ENCODE peak calls at places on chromosomes 2 and 18, in eight cellular contexts. One of them, this sample, is unnamed.

GRCh38 chr2:148658807-148659722 is 14.5 kb downstream of the EPC2 start:
- DNase-seq in Peyer's patch: no peak
- DNase-seq in A549: no peak
- DNase-seq in AG04449: no peak
- DNase-seq in stomach: no peak
- DNase-seq in brain microvascular endothelial cell: no peak
- DNase-seq in AG09319: no peak
- DNase-seq in astrocyte of the spinal cord: peak; percentile 45
- DNase-seq in this sample: no peak

GRCh38 chr2:240412975-240413812 is 22.3 kb upstream of the GPC1 start:
- DNase-seq in A549: no peak
- DNase-seq in AG04449: no peak
- DNase-seq in astrocyte of the spinal cord: no peak
- DNase-seq in brain microvascular endothelial cell: no peak
- DNase-seq in Peyer's patch: peak; percentile 34
- DNase-seq in AG09319: no peak
- DNase-seq in stomach: peak; percentile 16
- DNase-seq in this sample: peak; percentile 9

GRCh38 chr18:11946756-11947155 is 34.6 kb upstream of the IMPA2 start:
- DNase-seq in brain microvascular endothelial cell: peak; percentile 51
- DNase-seq in AG09319: no peak
- DNase-seq in stomach: no peak
- DNase-seq in AG04449: no peak
- DNase-seq in astrocyte of the spinal cord: peak; percentile 81
- DNase-seq in A549: no peak
- DNase-seq in Peyer's patch: no peak
- DNase-seq in this sample: no peak

GRCh38 chr2:132416080-132416911 is at the start of gene GPR39:
- DNase-seq in astrocyte of the spinal cord: peak; percentile 98
- DNase-seq in A549: peak; percentile 88
- DNase-seq in stomach: peak; percentile 94
- DNase-seq in AG04449: peak; percentile 83
- DNase-seq in Peyer's patch: peak; percentile 92
- DNase-seq in brain microvascular endothelial cell: peak; percentile 97
- DNase-seq in AG09319: peak; percentile 86
- DNase-seq in this sample: no peak

GRCh38 chr2:226184940-226185575 is 614.6 kb downstream of the IRS1 start:
- DNase-seq in AG09319: peak; percentile 18
- DNase-seq in stomach: no peak
- DNase-seq in A549: peak; percentile 5
- DNase-seq in brain microvascular endothelial cell: peak; percentile 31
- DNase-seq in AG04449: no peak
- DNase-seq in Peyer's patch: no peak
- DNase-seq in astrocyte of the spinal cord: peak; percentile 80
- DNase-seq in this sample: no peak

GRCh38 chr18:49862656-49863385 is 49.5 kb upstream of the ACAA2 start:
- DNase-seq in AG09319: no peak
- DNase-seq in brain microvascular endothelial cell: no peak
- DNase-seq in astrocyte of the spinal cord: no peak
- DNase-seq in Peyer's patch: no peak
- DNase-seq in stomach: no peak
- DNase-seq in AG04449: no peak
- DNase-seq in A549: no peak
- DNase-seq in this sample: no peak

GRCh38 chr2:204706939-204707338 is 161.7 kb downstream of the PARD3B start:
- DNase-seq in AG04449: no peak
- DNase-seq in A549: no peak
- DNase-seq in Peyer's patch: no peak
- DNase-seq in astrocyte of the spinal cord: no peak
- DNase-seq in AG09319: no peak
- DNase-seq in stomach: no peak
- DNase-seq in brain microvascular endothelial cell: peak; percentile 15
- DNase-seq in this sample: no peak

GRCh38 chr2:178796079-178796677 is 11.0 kb downstream of the TTN start:
- DNase-seq in AG09319: peak; percentile 22
- DNase-seq in astrocyte of the spinal cord: peak; percentile 74
- DNase-seq in brain microvascular endothelial cell: no peak
- DNase-seq in stomach: no peak
- DNase-seq in Peyer's patch: no peak
- DNase-seq in A549: peak; percentile 10
- DNase-seq in AG04449: peak; percentile 5
- DNase-seq in this sample: no peak

GRCh38 chr18:49874238-49874637 is 60.9 kb upstream of the ACAA2 start:
- DNase-seq in astrocyte of the spinal cord: no peak
- DNase-seq in stomach: no peak
- DNase-seq in Peyer's patch: no peak
- DNase-seq in AG04449: no peak
- DNase-seq in A549: no peak
- DNase-seq in brain microvascular endothelial cell: no peak
- DNase-seq in AG09319: no peak
- DNase-seq in this sample: no peak

GRCh38 chr2:230814616-230815015 is 50.1 kb upstream of the ITM2C start:
- DNase-seq in AG09319: no peak
- DNase-seq in stomach: no peak
- DNase-seq in Peyer's patch: no peak
- DNase-seq in A549: peak; percentile 45
- DNase-seq in astrocyte of the spinal cord: peak; percentile 38
- DNase-seq in AG04449: no peak
- DNase-seq in brain microvascular endothelial cell: peak; percentile 25
- DNase-seq in this sample: no peak

DNA sequence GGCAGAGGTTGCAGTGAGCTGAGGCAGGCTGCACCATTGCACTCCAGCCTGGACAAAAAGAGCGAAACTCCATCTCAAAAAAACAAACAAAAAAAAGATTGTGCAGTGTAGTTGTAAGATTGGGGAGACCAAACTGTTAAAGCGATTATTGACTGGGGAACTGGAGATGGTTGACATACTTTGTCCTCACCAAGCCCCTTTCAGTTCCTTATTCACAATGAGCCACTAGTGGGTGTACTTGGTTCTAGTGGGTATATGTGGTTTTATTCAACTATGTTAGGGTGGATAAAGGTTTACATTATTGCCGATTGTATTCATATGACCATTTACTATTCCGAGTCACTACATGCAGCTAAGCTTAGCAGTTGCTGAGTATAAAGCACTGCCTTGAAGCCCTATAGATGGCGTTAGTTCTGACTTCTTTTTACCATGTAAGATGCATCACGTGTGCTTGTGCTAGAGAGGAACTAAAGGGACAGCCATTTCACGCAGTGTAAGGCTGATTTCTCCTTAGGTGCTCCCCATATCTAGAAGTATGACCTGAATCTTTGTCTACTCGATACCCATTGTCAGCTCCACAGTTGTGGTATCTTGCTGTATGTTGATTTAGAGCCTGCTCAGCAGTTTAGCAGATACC is 12.1 kb downstream of the EIF4E2 start:
- DNase-seq in A549: no peak
- DNase-seq in AG09319: no peak
- DNase-seq in stomach: no peak
- DNase-seq in AG04449: no peak
- DNase-seq in brain microvascular endothelial cell: no peak
- DNase-seq in Peyer's patch: no peak
- DNase-seq in astrocyte of the spinal cord: no peak
- DNase-seq in this sample: no peak
- TF ChIP-seq CTCF in A549: peak; percentile 10
- TF ChIP-seq CTCF in AG09319: no peak
- TF ChIP-seq CTCF in stomach: no peak
- TF ChIP-seq CTCF in AG04449: no peak
- TF ChIP-seq CTCF in brain microvascular endothelial cell: no peak
- TF ChIP-seq CTCF in Peyer's patch: no peak
- TF ChIP-seq CTCF in astrocyte of the spinal cord: no peak
- TF ChIP-seq CTCF in this sample: no peak

GRCh38 chr18:47399475-47399874 is 148.0 kb upstream of the SKOR2 start:
- DNase-seq in AG04449: no peak
- DNase-seq in astrocyte of the spinal cord: no peak
- DNase-seq in stomach: no peak
- DNase-seq in brain microvascular endothelial cell: no peak
- DNase-seq in A549: no peak
- DNase-seq in AG09319: no peak
- DNase-seq in Peyer's patch: no peak
- DNase-seq in this sample: no peak

GRCh38 chr18:47397671-47398319 is 146.3 kb upstream of the SKOR2 start:
- DNase-seq in brain microvascular endothelial cell: no peak
- DNase-seq in Peyer's patch: peak; percentile 47
- DNase-seq in AG09319: no peak
- DNase-seq in astrocyte of the spinal cord: no peak
- DNase-seq in stomach: no peak
- DNase-seq in A549: peak; percentile 4
- DNase-seq in AG04449: no peak
- DNase-seq in this sample: no peak
- TF ChIP-seq CTCF in brain microvascular endothelial cell: no peak
- TF ChIP-seq CTCF in Peyer's patch: no peak
- TF ChIP-seq CTCF in AG09319: no peak
- TF ChIP-seq CTCF in astrocyte of the spinal cord: peak; percentile 20
- TF ChIP-seq CTCF in stomach: no peak
- TF ChIP-seq CTCF in A549: peak; percentile 15
- TF ChIP-seq CTCF in AG04449: no peak
- TF ChIP-seq CTCF in this sample: no peak

DNA sequence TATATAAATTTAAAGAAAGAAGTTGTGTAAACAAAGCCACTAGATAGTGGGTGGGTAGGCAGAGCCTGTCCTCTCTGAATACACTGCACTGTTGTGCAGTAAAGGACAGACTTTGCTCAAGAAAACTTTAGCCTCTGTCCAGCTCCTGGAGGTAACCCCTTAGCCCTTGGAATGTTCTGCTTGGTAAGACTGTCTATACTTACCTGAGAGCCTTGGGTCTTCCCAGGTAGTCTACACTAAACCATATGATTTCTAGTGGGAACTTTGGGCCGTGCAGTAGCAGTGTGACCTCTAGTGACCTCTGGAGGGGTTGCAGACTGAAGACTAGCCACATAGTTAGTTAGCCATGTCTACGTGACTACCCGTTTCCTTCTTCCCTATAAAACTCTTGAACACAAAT is 678.3 kb upstream of the NRXN1 start:
- DNase-seq in stomach: no peak
- DNase-seq in astrocyte of the spinal cord: no peak
- DNase-seq in AG04449: no peak
- DNase-seq in Peyer's patch: no peak
- DNase-seq in A549: no peak
- DNase-seq in brain microvascular endothelial cell: no peak
- DNase-seq in AG09319: no peak
- DNase-seq in this sample: no peak
- TF ChIP-seq CTCF in stomach: no peak
- TF ChIP-seq CTCF in astrocyte of the spinal cord: no peak
- TF ChIP-seq CTCF in AG04449: no peak
- TF ChIP-seq CTCF in Peyer's patch: no peak
- TF ChIP-seq CTCF in A549: peak; percentile 16
- TF ChIP-seq CTCF in brain microvascular endothelial cell: peak; percentile 22
- TF ChIP-seq CTCF in AG09319: no peak
- TF ChIP-seq CTCF in this sample: no peak

DNA sequence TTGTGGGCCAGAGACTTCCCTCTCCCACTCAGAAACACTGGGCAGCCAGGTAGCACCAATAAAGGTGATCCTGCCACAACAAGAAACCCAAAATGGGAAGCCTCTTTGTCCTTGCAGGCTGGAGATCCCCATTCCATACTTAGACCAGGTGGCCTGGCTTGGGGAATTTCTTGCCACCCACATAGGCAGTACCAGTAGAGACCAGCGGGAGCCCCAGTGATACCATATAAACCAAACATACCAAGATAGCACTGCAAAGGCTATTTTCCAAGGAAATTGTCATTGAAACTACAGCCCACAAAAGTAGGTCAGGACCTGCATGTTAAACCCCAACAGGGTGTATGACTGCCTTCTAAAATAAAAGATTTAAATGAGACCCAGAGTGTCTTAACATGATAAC is 171.6 kb downstream of the DIS3L2 start:
- DNase-seq in AG04449: no peak
- DNase-seq in brain microvascular endothelial cell: no peak
- DNase-seq in A549: peak; percentile 4
- DNase-seq in stomach: no peak
- DNase-seq in Peyer's patch: no peak
- DNase-seq in AG09319: no peak
- DNase-seq in astrocyte of the spinal cord: no peak
- DNase-seq in this sample: no peak
- TF ChIP-seq CTCF in AG04449: no peak
- TF ChIP-seq CTCF in brain microvascular endothelial cell: peak; percentile 51
- TF ChIP-seq CTCF in A549: no peak
- TF ChIP-seq CTCF in stomach: no peak
- TF ChIP-seq CTCF in Peyer's patch: no peak
- TF ChIP-seq CTCF in AG09319: no peak
- TF ChIP-seq CTCF in astrocyte of the spinal cord: peak; percentile 27
- TF ChIP-seq CTCF in this sample: no peak

DNA sequence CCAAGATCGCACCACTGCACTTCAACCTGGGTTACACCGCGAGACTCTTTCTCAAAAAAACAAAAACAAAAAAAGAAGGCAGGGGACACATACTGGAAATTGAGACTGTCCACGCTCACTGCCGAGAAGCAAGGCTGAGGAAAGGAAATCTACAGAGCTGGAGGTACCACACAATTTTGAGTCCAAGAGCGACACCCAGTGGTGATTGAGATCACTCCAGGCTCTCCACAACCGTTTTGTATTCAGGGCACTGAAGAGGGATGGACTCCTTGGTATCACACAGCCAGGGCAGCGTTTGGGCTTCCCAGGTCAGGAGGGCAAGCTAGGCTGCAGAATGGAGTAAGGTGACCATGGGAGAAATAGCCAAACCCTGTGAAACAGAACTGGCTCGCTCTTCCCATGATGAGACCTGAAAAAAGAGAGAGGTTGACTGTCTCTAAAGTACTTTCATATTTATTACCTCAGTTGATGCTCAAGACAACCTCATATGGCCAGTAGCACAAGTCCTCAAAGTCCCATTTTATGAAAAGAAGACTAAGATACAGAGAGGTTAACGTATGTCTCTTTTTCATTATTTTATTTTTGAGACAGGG is 74.5 kb upstream of the YPEL5 start:
- DNase-seq in astrocyte of the spinal cord: peak; percentile 67
- DNase-seq in stomach: peak; percentile 64
- DNase-seq in Peyer's patch: peak; percentile 76
- DNase-seq in AG09319: peak; percentile 40
- DNase-seq in A549: peak; percentile 58
- DNase-seq in brain microvascular endothelial cell: peak; percentile 85
- DNase-seq in AG04449: no peak
- DNase-seq in this sample: no peak
- TF ChIP-seq CTCF in astrocyte of the spinal cord: peak; percentile 83
- TF ChIP-seq CTCF in stomach: peak; percentile 44
- TF ChIP-seq CTCF in Peyer's patch: no peak
- TF ChIP-seq CTCF in AG09319: peak; percentile 85
- TF ChIP-seq CTCF in A549: peak; percentile 73
- TF ChIP-seq CTCF in brain microvascular endothelial cell: peak; percentile 87
- TF ChIP-seq CTCF in AG04449: peak; percentile 85
- TF ChIP-seq CTCF in this sample: no peak

This sample was measured in activated B cell treated with CpG ODN at 0.5 μM for 24 hours.